ENCODE peak calls at places on chromosomes 16 and 17, in seven cellular contexts. I is H1, J is H9, G is IMR-90, B is trophoblast cell, D is mesenchymal stem cell, Y is neuronal stem cell. H is an unnamed sample.

GRCh38 chr16:9437115-9437514 is 345.7 kb downstream of the HAPSTR1 start:
- DNase-seq in D (no peak), B (no peak), Y (no peak), I (no peak), J (peak), G (no peak), H (peak)

GRCh38 chr17:71464241-71464640 is 656.6 kb upstream of the SOX9 start:
- DNase-seq in J (no peak), Y (no peak), I (no peak), D (no peak), G (no peak), B (no peak), H (no peak)

GRCh38 chr17:1643999-1644492 is 1.5 kb downstream of the SCARF1 start:
- DNase-seq in J (no peak), G (no peak), B (no peak), Y (no peak), D (no peak), I (no peak), H (no peak)

GRCh38 chr16:1613240-1613639 is 1.1 kb downstream of the CRAMP1 start:
- DNase-seq in G (no peak), B (peak), Y (no peak), I (no peak), J (no peak), D (peak), H (peak)

GRCh38 chr17:42403150-42403549 is 14.9 kb upstream of the STAT3 start:
- DNase-seq in B (no peak), Y (no peak), J (peak), I (peak), D (no peak), G (no peak), H (peak)

GRCh38 chr16:48459167-48459566 is 74.0 kb upstream of the SIAH1 start:
- DNase-seq in I (no peak), Y (no peak), B (no peak), J (no peak), G (no peak), D (no peak), H (no peak)

GRCh38 chr16:83906690-83907089 is 7.8 kb downstream of the MLYCD start:
- DNase-seq in J (no peak), D (peak), G (peak), I (no peak), Y (no peak), B (no peak), H (no peak)

GRCh38 chr17:82110298-82110697 is 12.3 kb upstream of the FASN start:
- DNase-seq in G (no peak), Y (no peak), D (no peak), B (no peak), I (no peak), J (no peak), H (no peak)

GRCh38 chr17:31266042-31266441 is 31.0 kb downstream of the OMG start:
- DNase-seq in G (no peak), J (no peak), I (no peak), B (no peak), D (peak), Y (no peak), H (peak)

GRCh38 chr17:62968445-62968923 is 2.4 kb downstream of the TANC2 start:
- DNase-seq in B (peak), D (peak), J (peak), G (peak), I (no peak), Y (peak), H (peak)

GRCh38 chr16:24452724-24453123 is 86.6 kb upstream of the RBBP6 start:
- DNase-seq in J (no peak), B (no peak), Y (no peak), D (no peak), I (no peak), G (no peak), H (no peak)

GRCh38 chr17:7704601-7705268 is at the start of gene EFNB3:
- DNase-seq in G (no peak), J (peak), B (no peak), D (peak), I (peak), Y (peak), H (peak)

GRCh38 chr16:35311475-35311874 is 1852.1 kb downstream of the TP53TG3F start:
- DNase-seq in B (no peak), G (no peak), D (no peak), Y (no peak), J (no peak), I (no peak), H (no peak)

GRCh38 chr16:14104066-14104465 is 32.9 kb downstream of the MRTFB start:
- DNase-seq in G (no peak), J (no peak), I (no peak), B (no peak), D (no peak), Y (no peak), H (no peak)

GRCh38 chr17:70307430-70307829 is 138.1 kb downstream of the KCNJ2 start:
- DNase-seq in I (no peak), B (peak), Y (no peak), G (peak), D (no peak), J (no peak), H (no peak)

GRCh38 chr16:28292731-28293588 is 635 bp downstream of the SBK1 start:
- DNase-seq in Y (peak), I (peak), D (no peak), B (no peak), J (peak), G (no peak), H (peak)

GRCh38 chr17:39823407-39824054 is 40.6 kb downstream of the IKZF3 start:
- DNase-seq in Y (no peak), G (no peak), D (no peak), B (no peak), J (no peak), I (no peak), H (peak)

GRCh38 chr17:511833-512251 is 159.2 kb upstream of the RPH3AL start:
- DNase-seq in B (no peak), Y (no peak), I (no peak), D (peak), G (peak), J (no peak), H (no peak)

GRCh38 chr17:72699566-72699965 is 392.9 kb downstream of the SLC39A11 start:
- DNase-seq in G (peak), B (no peak), I (no peak), D (no peak), J (no peak), Y (no peak), H (no peak)

GRCh38 chr16:70803354-70803753 is 2.4 kb upstream of the VAC14 start:
- DNase-seq in D (no peak), Y (no peak), G (peak), I (no peak), B (peak), J (no peak), H (no peak)

GRCh38 chr16:9308300-9309209 is 217.1 kb downstream of the HAPSTR1 start:
- DNase-seq in D (no peak), B (no peak), I (no peak), Y (no peak), J (no peak), G (no peak), H (no peak)

GRCh38 chr17:7929158-7930029 is at the start of gene KCNAB3:
- DNase-seq in J (peak), G (peak), Y (peak), I (peak), B (peak), D (peak), H (peak)

GRCh38 chr16:22183335-22183734 is 21.0 kb downstream of the SDR42E2 start:
- DNase-seq in J (no peak), I (no peak), D (no peak), B (no peak), Y (no peak), G (no peak), H (no peak)

GRCh38 chr16:11152205-11152604 is 103.8 kb downstream of the SOCS1 start:
- DNase-seq in B (no peak), I (no peak), J (no peak), Y (no peak), G (no peak), D (no peak), H (no peak)

GRCh38 chr17:39208893-39209292 is 8.8 kb downstream of the RPL19 start:
- DNase-seq in B (no peak), Y (no peak), I (no peak), J (no peak), D (no peak), G (no peak), H (peak)

GRCh38 chr17:1384881-1385280 is 15.1 kb downstream of the YWHAE start:
- DNase-seq in B (no peak), G (no peak), D (no peak), I (no peak), J (no peak), Y (no peak), H (no peak)

GRCh38 chr17:12756786-12757185 is 32.5 kb upstream of the ARHGAP44 start:
- DNase-seq in J (no peak), B (no peak), I (no peak), G (peak), Y (no peak), D (peak), H (no peak)

GRCh38 chr16:10662212-10662611 is 32.5 kb downstream of the TEKT5 start:
- DNase-seq in J (no peak), D (no peak), G (no peak), Y (no peak), B (no peak), I (no peak), H (no peak)

GRCh38 chr16:35405547-35405946 is 1946.1 kb downstream of the TP53TG3F start:
- DNase-seq in Y (no peak), B (no peak), J (no peak), I (no peak), G (no peak), D (no peak), H (no peak)

GRCh38 chr17:2691069-2691871 is 20.3 kb downstream of the CLUH start:
- DNase-seq in Y (no peak), G (no peak), J (no peak), B (no peak), D (no peak), I (no peak), H (no peak)

GRCh38 chr17:46795379-46795952 is 23.0 kb downstream of the WNT3 start:
- DNase-seq in J (no peak), Y (no peak), D (no peak), B (peak), I (no peak), G (no peak), H (no peak)

GRCh38 chr16:4116328-4117249 is at the start of gene ADCY9:
- DNase-seq in J (peak), I (peak), Y (peak), D (peak), B (peak), G (peak), H (peak)

DNA sequence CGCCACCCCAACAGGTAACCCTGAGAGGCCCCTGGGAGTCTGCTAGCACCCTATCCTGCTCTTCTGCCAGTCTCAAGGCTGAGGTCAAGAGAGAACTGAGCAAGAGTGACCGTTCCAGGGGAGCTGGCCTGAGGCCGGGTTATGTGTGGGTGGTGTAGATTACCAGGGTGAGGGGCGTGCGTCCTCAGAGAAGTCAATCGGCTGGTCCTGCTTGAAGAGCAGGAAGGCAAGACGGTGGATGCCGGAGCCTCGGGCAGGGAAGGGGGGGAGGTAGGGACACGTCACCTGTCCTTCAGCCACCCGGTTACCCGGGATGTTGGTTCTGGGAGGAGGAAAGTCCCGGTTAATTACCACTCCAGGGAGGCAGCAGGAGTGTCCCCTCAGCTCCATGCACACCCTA is 2.6 kb upstream of the TRIM65 start:
- DNase-seq in B (no peak), J (peak), Y (no peak), G (no peak), D (no peak), I (no peak), H (no peak)
- H3K27ac ChIP-seq in B (no peak), J (no peak), Y (no peak), G (no peak), D (no peak), I (no peak), H (no peak)

GRCh38 chr17:56833023-56833811 is 503 bp downstream of the C17orf67 start:
- DNase-seq in I (peak), Y (peak), B (peak), G (peak), D (peak), J (peak), H (peak)

GRCh38 chr17:56831364-56832095 is 2.2 kb downstream of the C17orf67 start:
- DNase-seq in B (no peak), J (no peak), G (no peak), I (no peak), Y (no peak), D (no peak), H (no peak)

GRCh38 chr17:56833812-56834379 is at the start of the genes C17orf67 and DGKE:
- DNase-seq in G (peak), I (peak), B (peak), J (peak), D (peak), Y (peak), H (peak)

GRCh38 chr17:56832446-56832845 is 1.3 kb downstream of the C17orf67 start:
- DNase-seq in Y (no peak), G (no peak), D (peak), I (no peak), J (no peak), B (no peak), H (peak)

DNA sequence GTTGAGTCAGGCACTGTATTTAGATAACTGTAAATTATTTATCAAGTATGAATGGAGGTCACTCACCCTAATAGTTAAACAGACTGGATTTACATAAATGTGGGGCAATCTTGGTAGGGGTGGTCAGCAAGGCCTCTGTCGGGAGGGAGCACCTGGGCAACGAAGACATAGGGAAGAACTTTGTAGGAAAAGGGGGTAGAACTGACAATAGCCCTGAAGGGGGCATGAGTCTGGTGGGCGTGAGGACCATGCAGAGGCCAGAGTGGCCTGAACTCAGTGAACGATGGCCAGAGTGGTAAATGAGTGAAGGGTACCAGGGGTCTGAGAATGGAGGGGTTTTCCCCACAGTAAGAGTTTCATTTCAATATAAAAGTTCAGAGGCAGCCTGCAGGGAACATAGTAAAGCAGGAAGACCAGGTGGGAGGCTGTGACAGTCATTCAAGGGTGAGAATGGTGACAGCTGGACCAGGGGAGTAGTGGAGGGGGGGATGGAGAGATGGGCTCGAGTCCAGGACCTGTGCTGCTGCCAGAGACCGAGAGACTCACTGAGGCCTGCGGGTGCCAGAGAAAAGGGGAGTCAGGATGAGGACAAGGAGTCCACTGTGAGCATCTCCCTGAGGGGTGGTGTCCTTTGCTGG is 2.9 kb downstream of the C17orf67 start:
- DNase-seq in D (no peak), I (no peak), Y (no peak), J (no peak), B (no peak), G (no peak), H (no peak)
- H2AK5ac ChIP-seq in D (peak), I (no peak), Y (no peak), J (no peak), B (no peak), G (peak), H (no peak)

DNA sequence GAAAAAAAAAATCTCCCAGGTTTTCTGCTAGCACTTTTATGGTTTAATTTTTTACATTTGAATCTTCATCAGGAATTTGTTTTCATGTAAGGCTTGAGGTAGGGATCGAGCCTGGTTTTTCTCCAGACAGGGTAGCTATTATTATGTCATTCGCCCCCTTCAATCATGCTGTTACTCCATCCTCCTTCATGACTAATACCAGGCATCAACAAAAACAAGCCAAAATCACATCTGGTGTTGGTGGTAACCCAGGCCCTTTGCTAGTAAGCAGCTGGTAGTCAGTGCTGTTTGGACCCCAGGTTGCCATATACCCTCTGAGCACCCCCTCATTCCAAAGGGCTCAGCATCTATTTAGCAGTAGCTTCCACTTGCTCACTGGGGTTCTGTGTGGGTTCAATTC is 29.5 kb downstream of the DRC3 start:
- DNase-seq in B (no peak), D (peak), Y (no peak), J (no peak), I (no peak), G (peak), H (no peak)
- H3K18ac ChIP-seq in B (no peak), D (no peak), Y (no peak), J (no peak), I (no peak), G (no peak), H (no peak)

GRCh38 chr16:89291776-89292175 is 74.3 kb downstream of the ZNF778 start:
- DNase-seq in Y (no peak), I (no peak), D (no peak), J (no peak), B (no peak), G (no peak), H (no peak)

GRCh38 chr16:89290472-89290871 is 73.0 kb downstream of the ZNF778 start:
- DNase-seq in G (no peak), B (no peak), I (no peak), J (no peak), D (no peak), Y (no peak), H (no peak)

GRCh38 chr16:89291355-89291754 is 73.9 kb downstream of the ZNF778 start:
- DNase-seq in D (no peak), G (no peak), Y (no peak), J (no peak), B (no peak), I (no peak), H (no peak)

GRCh38 chr16:89289428-89290395 is 72.2 kb downstream of the ZNF778 start:
- DNase-seq in I (peak), G (peak), J (peak), Y (peak), B (peak), D (peak), H (peak)

GRCh38 chr16:89290887-89291286 is 73.4 kb downstream of the ZNF778 start:
- DNase-seq in I (peak), J (peak), Y (no peak), D (no peak), G (no peak), B (no peak), H (peak)
- H3K27ac ChIP-seq in I (peak), J (peak), Y (no peak), D (no peak), G (no peak), B (no peak), H (no peak)

GRCh38 chr17:15398291-15398690 is 56.9 kb upstream of the TEKT3 start:
- DNase-seq in G (peak), Y (no peak), I (no peak), B (no peak), D (peak), J (no peak), H (peak)
- H2AK5ac ChIP-seq in G (peak), Y (no peak), I (no peak), B (no peak), D (no peak), J (no peak), H (no peak)

DNA sequence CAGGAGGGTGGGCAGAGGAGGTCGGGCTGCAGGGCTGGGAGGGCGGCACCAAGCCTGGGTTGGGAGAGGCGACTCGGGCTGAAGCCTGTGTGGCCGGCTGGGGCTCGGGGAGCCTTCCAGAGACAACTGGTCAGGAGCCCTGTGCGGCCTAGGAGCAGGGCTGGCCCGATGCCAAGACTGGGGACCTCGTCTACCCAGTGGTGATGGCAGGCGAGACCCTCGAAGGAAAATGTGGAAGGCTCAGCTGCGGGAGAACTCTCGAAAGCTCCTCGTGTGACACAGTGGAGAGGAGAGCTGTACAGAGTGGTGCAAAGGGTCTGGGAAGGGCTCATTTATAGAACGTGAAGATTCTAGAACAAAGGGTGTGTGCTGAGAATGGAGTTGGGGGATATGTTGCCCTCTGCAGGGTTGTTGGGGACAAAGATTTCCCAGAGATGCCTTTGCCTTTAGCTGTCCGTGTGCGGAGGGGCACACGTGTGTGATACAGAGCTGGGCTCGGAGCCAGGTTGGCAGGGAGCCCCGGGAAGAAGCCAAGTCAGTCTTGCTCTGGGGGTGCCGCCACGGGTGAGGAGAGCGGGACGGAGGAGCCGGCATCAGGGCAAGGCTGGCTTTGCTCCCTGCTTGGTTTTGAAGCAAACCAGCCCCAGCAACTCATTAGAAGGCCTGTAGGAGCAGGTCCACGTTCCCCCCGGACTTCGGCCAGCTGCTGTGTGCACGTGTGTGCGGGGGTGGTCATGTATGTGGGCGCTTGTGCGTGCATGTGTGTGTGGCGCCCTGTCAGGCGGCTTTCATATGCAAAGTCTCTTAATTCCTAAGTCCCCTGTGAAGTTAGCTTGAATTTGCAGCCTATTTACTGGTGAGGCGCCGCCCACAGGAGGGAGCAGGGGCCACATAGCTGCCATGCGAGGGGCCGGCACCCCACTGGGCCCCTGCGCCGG is 132.4 kb upstream of the CHMP6 start:
- DNase-seq in B (no peak), G (peak), D (peak), I (no peak), J (peak), Y (no peak), H (peak)
- H3K18ac ChIP-seq in B (no peak), G (peak), D (peak), I (peak), J (no peak), Y (peak), H (no peak)

GRCh38 chr17:14301279-14301760 is 439 bp downstream of the HS3ST3B1 start:
- DNase-seq in B (no peak), Y (no peak), J (no peak), G (no peak), D (no peak), I (no peak), H (no peak)
- H3K27ac ChIP-seq in B (no peak), Y (peak), J (no peak), G (peak), D (no peak), I (no peak), H (peak)

H was measured in mesendoderm.